ENCODE peak calls at places on chromosomes 12 and 14, in five cellular contexts. G, J, H, M and X are unnamed samples. For H3K27me3, the result is how much of the 10 kb centered on the place peaks cover.

GRCh38 chr14:54147758-54148157 is 191.1 kb upstream of the BMP4 start:
- DNase-seq in G (no peak), J (no peak), H (no peak), M (no peak), X (no peak)

GRCh38 chr12:8696402-8697100 is 1.2 kb upstream of the RIMKLB start:
- DNase-seq in G (no peak), J (no peak), H (no peak), M (no peak), X (no peak)

GRCh38 chr12:92051441-92051840 is 94.2 kb downstream of the BTG1 start:
- DNase-seq in G (no peak), J (no peak), H (no peak), M (no peak), X (no peak)

GRCh38 chr12:56695327-56696101 is 7.4 kb upstream of the PTGES3 start:
- DNase-seq in G (no peak), J (no peak), H (no peak), M (no peak), X (no peak)

GRCh38 chr14:58765375-58765774 is 127.6 kb downstream of the DACT1 start:
- DNase-seq in G (no peak), J (no peak), H (no peak), M (no peak), X (no peak)

GRCh38 chr12:132409495-132410295 is 80.3 kb upstream of the FBRSL1 start:
- DNase-seq in G (no peak), J (no peak), H (no peak), M (no peak), X (no peak)

GRCh38 chr14:74326369-74327152 is 21.7 kb upstream of the VRTN start:
- DNase-seq in G (no peak), J (no peak), H (no peak), M (no peak), X (no peak)

GRCh38 chr14:98138666-98139065 is 1133.3 kb downstream of the BCL11B start:
- DNase-seq in G (no peak), J (no peak), H (no peak), M (peak), X (no peak)

GRCh38 chr14:89024691-89025090 is 200.2 kb downstream of the TTC8 start:
- DNase-seq in G (no peak), J (no peak), H (no peak), M (no peak), X (no peak)

GRCh38 chr14:99422220-99423010 is 58.2 kb downstream of the SETD3 start:
- DNase-seq in G (no peak), J (no peak), H (no peak), M (no peak), X (no peak)

GRCh38 chr12:50326636-50327284 is 43.4 kb upstream of the LIMA1 start:
- DNase-seq in G (no peak), J (no peak), H (no peak), M (peak), X (no peak)

GRCh38 chr14:58151701-58152568 is at the start of gene ARMH4:
- DNase-seq in G (peak), J (peak), H (peak), M (peak), X (peak)

GRCh38 chr12:15256760-15257159 is 35.5 kb upstream of the RERG start:
- DNase-seq in G (no peak), J (no peak), H (no peak), M (no peak), X (no peak)

GRCh38 chr12:127272864-127273263 is 994.1 kb upstream of the TMEM132C start:
- DNase-seq in G (no peak), J (no peak), H (peak), M (no peak), X (no peak)

GRCh38 chr12:52713960-52714886 is 10.9 kb upstream of the KRT77 start:
- DNase-seq in G (no peak), J (no peak), H (no peak), M (no peak), X (no peak)

GRCh38 chr12:5078423-5078822 is 34.7 kb downstream of the KCNA5 start:
- DNase-seq in G (peak), J (peak), H (no peak), M (no peak), X (no peak)

GRCh38 chr14:63875311-63875710 is 22.5 kb downstream of the SYNE2 start:
- DNase-seq in G (no peak), J (no peak), H (no peak), M (no peak), X (no peak)

GRCh38 chr12:23729354-23729753 is 220.1 kb downstream of the SOX5 start:
- DNase-seq in G (no peak), J (no peak), H (no peak), M (no peak), X (no peak)

GRCh38 chr14:85527006-85527405 is 2.9 kb upstream of the FLRT2 start:
- DNase-seq in G (no peak), J (no peak), H (no peak), M (no peak), X (no peak)

GRCh38 chr12:106974525-106974924 is 12.4 kb downstream of the MTERF2 start:
- DNase-seq in G (no peak), J (no peak), H (no peak), M (no peak), X (no peak)

GRCh38 chr12:96397756-96398421 is 2.4 kb downstream of the CDK17 start:
- DNase-seq in G (no peak), J (no peak), H (no peak), M (no peak), X (no peak)

GRCh38 chr12:105574056-105574715 is 243.7 kb downstream of the C12orf75 start:
- DNase-seq in G (no peak), J (no peak), H (no peak), M (no peak), X (no peak)

GRCh38 chr12:25689996-25690501 is 137.0 kb upstream of the LMNTD1 start:
- DNase-seq in G (no peak), J (no peak), H (no peak), M (peak), X (no peak)

GRCh38 chr12:85662209-85662607 is 174.0 kb downstream of the RASSF9 start:
- DNase-seq in G (no peak), J (no peak), H (no peak), M (no peak), X (no peak)

GRCh38 chr14:100825691-100826331 is at the start of gene MEG3:
- DNase-seq in G (no peak), J (no peak), H (no peak), M (peak), X (no peak)

GRCh38 chr12:10926263-10926662 is 2.8 kb upstream of the PRH2 start:
- DNase-seq in G (no peak), J (no peak), H (no peak), M (no peak), X (no peak)

GRCh38 chr14:74245292-74245691 is 6.0 kb downstream of the VSX2 start:
- DNase-seq in G (no peak), J (no peak), H (no peak), M (no peak), X (no peak)

GRCh38 chr14:100789460-100790417 is 36.2 kb upstream of the MEG3 start:
- DNase-seq in G (no peak), J (no peak), H (no peak), M (no peak), X (no peak)

GRCh38 chr14:100826371-100827139 is 637 bp downstream of the MEG3 start:
- DNase-seq in G (no peak), J (no peak), H (no peak), M (no peak), X (no peak)

GRCh38 chr14:85471744-85472143 is 58.2 kb upstream of the FLRT2 start:
- DNase-seq in G (no peak), J (no peak), H (peak), M (no peak), X (no peak)

GRCh38 chr14:88013750-88014349 is 8.9 kb downstream of the GPR65 start:
- DNase-seq in G (no peak), J (peak), H (no peak), M (peak), X (no peak)

GRCh38 chr12:2998789-2999264 is 39.6 kb downstream of the TEAD4 start:
- DNase-seq in G (peak), J (peak), H (no peak), M (no peak), X (no peak)
- H3K4me3 ChIP-seq in G (peak), J (no peak), H (no peak), M (no peak), X (no peak)

GRCh38 chr14:104278214-104278534 is 139.8 kb downstream of the KIF26A start:
- DNase-seq in G (no peak), J (peak), H (no peak), M (no peak), X (no peak)
- H3K27me3 ChIP-seq in G (under half), J (under half), H (under half), M (under half), X (under half)

DNA sequence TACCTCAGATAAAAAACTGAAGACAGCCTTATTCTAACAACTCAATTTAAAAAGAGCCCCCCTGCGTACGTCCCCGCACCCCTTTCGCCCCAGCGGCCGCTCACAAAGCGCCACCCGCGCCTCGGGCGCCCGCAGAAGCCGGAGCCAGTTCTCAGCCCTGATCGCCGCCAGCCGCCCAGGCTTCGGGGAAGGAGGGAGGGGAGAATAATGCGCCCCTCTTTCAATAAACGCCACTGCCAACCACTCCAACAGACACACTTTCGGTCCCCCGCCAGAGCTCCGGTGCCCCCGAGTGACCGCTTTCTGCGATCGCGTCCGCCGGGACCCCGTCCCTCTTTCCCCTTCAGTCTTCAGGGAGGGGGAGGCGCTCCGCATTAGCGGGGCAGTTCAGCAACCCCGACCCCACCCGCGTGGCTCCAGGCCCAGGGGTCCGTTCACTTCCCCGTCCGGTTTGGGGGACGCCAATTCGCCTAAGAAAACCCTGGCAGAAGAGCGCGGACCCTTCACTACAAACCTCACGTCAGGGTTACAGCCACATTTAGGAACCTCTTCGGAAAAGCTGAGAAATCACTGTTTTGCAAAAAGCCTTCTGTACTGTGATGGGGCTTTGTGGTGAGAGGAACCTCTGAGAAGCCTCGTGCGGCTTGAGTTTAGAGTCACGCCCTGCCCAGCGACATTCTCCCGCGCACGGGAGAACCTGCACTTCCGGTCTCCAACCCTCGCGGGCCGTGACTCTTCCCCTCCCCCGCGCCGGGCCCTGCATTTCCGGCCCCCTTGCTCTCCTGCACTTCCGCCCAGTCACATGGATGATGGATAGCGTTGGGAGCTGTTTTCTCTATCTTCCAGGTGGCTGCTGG is 18.7 kb downstream of the FOXG1 start:
- DNase-seq in G (no peak), J (no peak), H (no peak), M (no peak), X (peak)
- H3K4me3 ChIP-seq in G (peak), J (peak), H (no peak), M (no peak), X (peak)

GRCh38 chr12:113776536-113776935 is 189.6 kb downstream of the RBM19 start:
- DNase-seq in G (no peak), J (no peak), H (no peak), M (no peak), X (no peak)
- H3K27me3 ChIP-seq in G (under half), J (under half), H (under half), M (under half), X (under half)

DNA sequence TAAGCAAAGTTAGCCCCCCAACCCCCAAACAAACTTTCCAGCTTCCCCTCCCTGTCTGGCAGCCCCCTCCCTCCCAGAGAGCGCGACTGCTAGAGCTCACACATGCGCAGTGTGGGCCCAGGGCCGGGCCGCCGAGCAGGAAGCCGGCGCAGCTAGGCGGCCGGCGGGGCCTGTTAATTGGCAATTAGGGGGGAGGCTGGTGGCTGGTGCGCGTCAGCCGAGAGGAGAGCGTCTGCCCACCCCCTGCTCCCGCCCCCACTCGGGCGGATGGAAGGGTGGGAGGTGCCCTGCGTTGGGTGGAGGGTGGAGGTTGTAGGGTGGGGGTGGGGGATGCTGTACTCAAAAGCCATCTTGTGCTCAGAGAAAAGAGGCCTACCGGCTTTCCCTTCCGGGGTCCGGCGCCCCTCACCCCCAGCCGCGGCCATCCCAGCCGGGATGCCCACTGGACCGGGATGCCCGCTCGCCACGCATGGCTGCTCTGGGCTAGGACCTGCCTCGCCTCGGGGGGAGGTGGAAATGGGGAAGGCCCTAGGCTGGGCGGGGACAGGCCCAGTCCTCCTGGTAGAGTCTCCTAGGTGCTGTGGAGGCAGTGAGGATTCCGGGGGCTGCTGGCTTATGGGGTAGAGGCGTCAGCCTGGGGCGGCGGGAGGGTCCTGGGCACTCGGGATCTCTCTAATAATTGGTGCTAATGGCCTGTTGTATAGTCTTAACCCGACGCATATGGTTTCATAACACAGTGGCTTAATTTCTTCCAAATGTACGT is 9.2 kb downstream of the HOXC8 start:
- DNase-seq in G (peak), J (peak), H (no peak), M (no peak), X (peak)
- H3K4me3 ChIP-seq in G (peak), J (peak), H (peak), M (peak), X (peak)